ENCODE peak calls at places on chromosomes 5 and 9, in eight cellular contexts. One of them, this sample, is unnamed.

GRCh38 chr9:69798737-69799136 is 21.9 kb upstream of the CFAP95 start:
- DNase-seq in lower lobe of right lung: no peak
- DNase-seq in activated naive CD4-positive, alpha-beta T cell treated with anti-CD3 and anti-CD28 coated beads for 36 hours: no peak
- DNase-seq in retina: no peak
- DNase-seq in H4: peak; percentile 18
- DNase-seq in NCI-H1092 treated with DMSO at 0.1 percent for 48 hours: no peak
- DNase-seq in T-helper 1 cell: no peak
- DNase-seq in Right ventricle myocardium inferior: no peak
- DNase-seq in this sample: no peak

GRCh38 chr5:38607930-38608545 is 51.6 kb upstream of the LIFR start:
- DNase-seq in lower lobe of right lung: no peak
- DNase-seq in activated naive CD4-positive, alpha-beta T cell treated with anti-CD3 and anti-CD28 coated beads for 36 hours: no peak
- DNase-seq in retina: no peak
- DNase-seq in H4: peak; percentile 85
- DNase-seq in NCI-H1092 treated with DMSO at 0.1 percent for 48 hours: peak; percentile 27
- DNase-seq in T-helper 1 cell: no peak
- DNase-seq in Right ventricle myocardium inferior: no peak
- DNase-seq in this sample: no peak

GRCh38 chr5:137575847-137576246 is 76.7 kb upstream of the SPOCK1 start:
- DNase-seq in lower lobe of right lung: no peak
- DNase-seq in activated naive CD4-positive, alpha-beta T cell treated with anti-CD3 and anti-CD28 coated beads for 36 hours: no peak
- DNase-seq in retina: no peak
- DNase-seq in H4: peak; percentile 55
- DNase-seq in NCI-H1092 treated with DMSO at 0.1 percent for 48 hours: no peak
- DNase-seq in T-helper 1 cell: no peak
- DNase-seq in Right ventricle myocardium inferior: no peak
- DNase-seq in this sample: no peak

GRCh38 chr5:132883261-132883834 is 9.9 kb downstream of the LEAP2 start:
- DNase-seq in lower lobe of right lung: no peak
- DNase-seq in activated naive CD4-positive, alpha-beta T cell treated with anti-CD3 and anti-CD28 coated beads for 36 hours: peak; percentile 39
- DNase-seq in retina: peak; percentile 45
- DNase-seq in H4: peak; percentile 80
- DNase-seq in NCI-H1092 treated with DMSO at 0.1 percent for 48 hours: peak; percentile 35
- DNase-seq in T-helper 1 cell: peak; percentile 34
- DNase-seq in Right ventricle myocardium inferior: no peak
- DNase-seq in this sample: peak; percentile 18

GRCh38 chr5:172699999-172700685 is 59.1 kb downstream of the NEURL1B start:
- DNase-seq in lower lobe of right lung: peak; percentile 71
- DNase-seq in activated naive CD4-positive, alpha-beta T cell treated with anti-CD3 and anti-CD28 coated beads for 36 hours: no peak
- DNase-seq in retina: peak; percentile 55
- DNase-seq in H4: no peak
- DNase-seq in NCI-H1092 treated with DMSO at 0.1 percent for 48 hours: no peak
- DNase-seq in T-helper 1 cell: no peak
- DNase-seq in Right ventricle myocardium inferior: no peak
- DNase-seq in this sample: no peak

GRCh38 chr9:132472199-132472598 is 62.2 kb downstream of the CFAP77 start:
- DNase-seq in lower lobe of right lung: no peak
- DNase-seq in activated naive CD4-positive, alpha-beta T cell treated with anti-CD3 and anti-CD28 coated beads for 36 hours: no peak
- DNase-seq in retina: no peak
- DNase-seq in H4: no peak
- DNase-seq in NCI-H1092 treated with DMSO at 0.1 percent for 48 hours: no peak
- DNase-seq in T-helper 1 cell: no peak
- DNase-seq in Right ventricle myocardium inferior: no peak
- DNase-seq in this sample: no peak

GRCh38 chr5:107652839-107653607 is 17.7 kb downstream of the EFNA5 start:
- DNase-seq in lower lobe of right lung: no peak
- DNase-seq in activated naive CD4-positive, alpha-beta T cell treated with anti-CD3 and anti-CD28 coated beads for 36 hours: no peak
- DNase-seq in retina: peak; percentile 78
- DNase-seq in H4: no peak
- DNase-seq in NCI-H1092 treated with DMSO at 0.1 percent for 48 hours: peak; percentile 12
- DNase-seq in T-helper 1 cell: no peak
- DNase-seq in Right ventricle myocardium inferior: no peak
- DNase-seq in this sample: no peak

GRCh38 chr5:1002836-1003235 is 5.8 kb upstream of the NKD2 start:
- DNase-seq in lower lobe of right lung: peak; percentile 17
- DNase-seq in activated naive CD4-positive, alpha-beta T cell treated with anti-CD3 and anti-CD28 coated beads for 36 hours: no peak
- DNase-seq in retina: no peak
- DNase-seq in H4: no peak
- DNase-seq in NCI-H1092 treated with DMSO at 0.1 percent for 48 hours: no peak
- DNase-seq in T-helper 1 cell: no peak
- DNase-seq in Right ventricle myocardium inferior: no peak
- DNase-seq in this sample: no peak

GRCh38 chr9:16867571-16868311 is 2.7 kb downstream of the BNC2 start:
- DNase-seq in lower lobe of right lung: no peak
- DNase-seq in activated naive CD4-positive, alpha-beta T cell treated with anti-CD3 and anti-CD28 coated beads for 36 hours: no peak
- DNase-seq in retina: no peak
- DNase-seq in H4: no peak
- DNase-seq in NCI-H1092 treated with DMSO at 0.1 percent for 48 hours: no peak
- DNase-seq in T-helper 1 cell: no peak
- DNase-seq in Right ventricle myocardium inferior: no peak
- DNase-seq in this sample: no peak

GRCh38 chr5:134794136-134794535 is 35.6 kb downstream of the DDX46 start:
- DNase-seq in lower lobe of right lung: no peak
- DNase-seq in activated naive CD4-positive, alpha-beta T cell treated with anti-CD3 and anti-CD28 coated beads for 36 hours: no peak
- DNase-seq in retina: no peak
- DNase-seq in H4: no peak
- DNase-seq in NCI-H1092 treated with DMSO at 0.1 percent for 48 hours: no peak
- DNase-seq in T-helper 1 cell: no peak
- DNase-seq in Right ventricle myocardium inferior: no peak
- DNase-seq in this sample: no peak